ENCODE peak calls at places on chromosomes 13 and 19, in six cellular contexts. Q is CD8-positive, alpha-beta T cell; O is psoas muscle; B is stomach; I is GM23248; E is gastrocnemius medialis. Z is an unnamed sample.

GRCh38 chr13:101210774-101211173 is 205.5 kb downstream of the NALCN start:
- DNase-seq in E (no peak), O (no peak), Q (no peak), I (no peak), B (no peak), Z (no peak)

GRCh38 chr13:44415815-44416214 is 42.2 kb downstream of the SERP2 start:
- DNase-seq in O (no peak), Q (no peak), I (no peak), B (no peak), E (no peak), Z (no peak)

GRCh38 chr19:36060430-36060829 is 5.7 kb downstream of the WDR62 start:
- DNase-seq in E (no peak), I (peak), Q (no peak), B (peak), O (peak), Z (no peak)

GRCh38 chr13:42600943-42601342 is 27.0 kb downstream of the TNFSF11 start:
- DNase-seq in Q (no peak), I (peak), O (no peak), E (no peak), B (no peak), Z (no peak)

GRCh38 chr13:52428295-52428694 is 22.1 kb downstream of the VPS36 start:
- DNase-seq in E (no peak), Q (no peak), O (no peak), I (no peak), B (peak), Z (no peak)

GRCh38 chr19:41904118-41904870 is 21.3 kb downstream of the ARHGEF1 start:
- DNase-seq in Q (no peak), O (no peak), I (no peak), E (no peak), B (peak), Z (no peak)

GRCh38 chr13:73317140-73317539 is 258.3 kb downstream of the KLF5 start:
- DNase-seq in O (no peak), E (no peak), Q (no peak), I (no peak), B (no peak), Z (no peak)

GRCh38 chr13:32791545-32792172 is 205.4 kb downstream of the PDS5B start:
- DNase-seq in I (peak), E (no peak), O (no peak), B (no peak), Q (no peak), Z (no peak)

GRCh38 chr13:21040120-21040834 is 21.1 kb downstream of the LATS2 start:
- DNase-seq in O (no peak), E (no peak), I (no peak), B (no peak), Q (no peak), Z (no peak)

GRCh38 chr19:21765151-21765550 is 2.2 kb downstream of the ZNF100 start:
- DNase-seq in E (no peak), Q (no peak), O (no peak), I (peak), B (no peak), Z (no peak)

GRCh38 chr13:99565478-99566124 is 64.3 kb downstream of the TM9SF2 start:
- DNase-seq in B (no peak), O (no peak), E (no peak), I (no peak), Q (no peak), Z (no peak)

GRCh38 chr19:32924200-32924599 is 47.6 kb downstream of the CEP89 start:
- DNase-seq in Q (no peak), E (no peak), B (no peak), O (no peak), I (peak), Z (no peak)

GRCh38 chr13:95275322-95276118 is 25.7 kb downstream of the ABCC4 start:
- DNase-seq in I (no peak), O (no peak), E (no peak), Q (no peak), B (peak), Z (no peak)

GRCh38 chr13:57630661-57631606 is 610 bp upstream of the PCDH17 start:
- DNase-seq in O (no peak), E (no peak), Q (no peak), I (peak), B (no peak), Z (no peak)

GRCh38 chr13:42992585-42993122 is 613 bp upstream of the EPSTI1 start:
- DNase-seq in Q (no peak), B (no peak), I (no peak), O (no peak), E (no peak), Z (no peak)

GRCh38 chr13:39930544-39931444 is 275.3 kb downstream of the COG6 start:
- DNase-seq in B (no peak), E (no peak), Q (no peak), O (no peak), I (no peak), Z (no peak)

GRCh38 chr13:74444877-74445479 is 310.8 kb upstream of the KLF12 start:
- DNase-seq in Q (no peak), O (no peak), I (peak), E (no peak), B (no peak), Z (no peak)

GRCh38 chr19:47729468-47729798 is 15.9 kb upstream of the NOP53 start:
- DNase-seq in B (peak), Q (no peak), O (peak), I (peak), E (no peak), Z (peak)

GRCh38 chr13:74299688-74300087 is 165.5 kb upstream of the KLF12 start:
- DNase-seq in I (no peak), E (no peak), B (no peak), O (peak), Q (no peak), Z (no peak)

GRCh38 chr13:109784590-109785140 is 1.7 kb downstream of the IRS2 start:
- DNase-seq in O (peak), Q (peak), I (peak), E (peak), B (peak), Z (no peak)

GRCh38 chr13:114311908-114312307 is 2.4 kb upstream of the CHAMP1 start:
- DNase-seq in Q (no peak), O (no peak), I (peak), E (no peak), B (no peak), Z (no peak)

GRCh38 chr19:17743874-17744273 is 7.4 kb upstream of the FCHO1 start:
- DNase-seq in O (no peak), Q (no peak), B (no peak), E (no peak), I (peak), Z (no peak)

GRCh38 chr19:3459322-3459881 is 20.9 kb downstream of the SMIM24 start:
- DNase-seq in I (peak), Q (no peak), O (peak), B (peak), E (peak), Z (peak)

GRCh38 chr19:1122972-1123363 is 19.2 kb downstream of the GPX4 start:
- DNase-seq in O (peak), B (peak), Q (no peak), E (no peak), I (peak), Z (no peak)

GRCh38 chr13:23505007-23505406 is 65.2 kb upstream of the TNFRSF19 start:
- DNase-seq in Q (no peak), O (no peak), B (no peak), E (no peak), I (peak), Z (no peak)

GRCh38 chr13:21530656-21531055 is 71.6 kb upstream of the ZDHHC20 start:
- DNase-seq in I (no peak), O (no peak), E (no peak), Q (no peak), B (no peak), Z (no peak)

GRCh38 chr19:56170261-56170660 is 5.5 kb upstream of the GALP start:
- DNase-seq in I (peak), E (no peak), O (peak), Q (no peak), B (no peak), Z (no peak)

GRCh38 chr19:49875801-49876421 is 1.2 kb downstream of the AKT1S1 start:
- DNase-seq in I (peak), B (no peak), E (peak), Q (peak), O (peak), Z (no peak)

GRCh38 chr19:6064016-6064702 is 46.1 kb downstream of the RFX2 start:
- DNase-seq in O (no peak), B (no peak), Q (no peak), E (no peak), I (no peak), Z (no peak)

GRCh38 chr13:30355405-30355741 is 48.0 kb upstream of the KATNAL1 start:
- DNase-seq in E (no peak), Q (peak), B (peak), O (no peak), I (no peak), Z (no peak)

GRCh38 chr13:29284726-29285125 is 310.8 kb downstream of the SLC7A1 start:
- DNase-seq in Q (no peak), I (peak), O (no peak), E (no peak), B (no peak), Z (no peak)

GRCh38 chr19:31049431-31049830 is 299.8 kb downstream of the TSHZ3 start:
- DNase-seq in O (no peak), I (no peak), Q (no peak), B (no peak), E (no peak), Z (no peak)

GRCh38 chr19:48745208-48745995 is 1.3 kb downstream of the IZUMO1 start:
- DNase-seq in I (peak), O (peak), Q (peak), B (peak), E (peak), Z (no peak)

GRCh38 chr19:46014534-46014933 is 8.3 kb downstream of the PGLYRP1 start:
- DNase-seq in I (no peak), B (no peak), Q (no peak), E (no peak), O (no peak), Z (no peak)

GRCh38 chr13:23547000-23547590 is 23.1 kb upstream of the TNFRSF19 start:
- DNase-seq in O (peak), Q (no peak), B (no peak), E (no peak), I (peak), Z (no peak)

GRCh38 chr19:34480971-34481821 is at the start of gene WTIP:
- DNase-seq in O (peak), B (peak), I (peak), Q (no peak), E (no peak), Z (peak)

GRCh38 chr19:47582320-47582909 is 9.5 kb upstream of the ZNF541 start:
- DNase-seq in Q (no peak), I (no peak), O (no peak), B (no peak), E (no peak), Z (no peak)

GRCh38 chr19:31560021-31560770 is 211.0 kb upstream of the TSHZ3 start:
- DNase-seq in O (no peak), E (no peak), Q (no peak), B (no peak), I (peak), Z (no peak)

GRCh38 chr13:49315036-49315565 is 67.4 kb downstream of the CDADC1 start:
- DNase-seq in Q (no peak), O (no peak), E (no peak), B (no peak), I (peak), Z (no peak)

GRCh38 chr13:49315756-49316481 is 68.2 kb downstream of the CDADC1 start:
- DNase-seq in Q (no peak), E (no peak), B (no peak), O (no peak), I (no peak), Z (no peak)

GRCh38 chr13:49311816-49312215 is 64.1 kb downstream of the CDADC1 start:
- DNase-seq in B (no peak), E (no peak), O (no peak), I (no peak), Q (no peak), Z (no peak)

GRCh38 chr13:49310251-49310650 is 62.5 kb downstream of the CDADC1 start:
- DNase-seq in Q (no peak), B (no peak), E (no peak), O (no peak), I (no peak), Z (no peak)

DNA sequence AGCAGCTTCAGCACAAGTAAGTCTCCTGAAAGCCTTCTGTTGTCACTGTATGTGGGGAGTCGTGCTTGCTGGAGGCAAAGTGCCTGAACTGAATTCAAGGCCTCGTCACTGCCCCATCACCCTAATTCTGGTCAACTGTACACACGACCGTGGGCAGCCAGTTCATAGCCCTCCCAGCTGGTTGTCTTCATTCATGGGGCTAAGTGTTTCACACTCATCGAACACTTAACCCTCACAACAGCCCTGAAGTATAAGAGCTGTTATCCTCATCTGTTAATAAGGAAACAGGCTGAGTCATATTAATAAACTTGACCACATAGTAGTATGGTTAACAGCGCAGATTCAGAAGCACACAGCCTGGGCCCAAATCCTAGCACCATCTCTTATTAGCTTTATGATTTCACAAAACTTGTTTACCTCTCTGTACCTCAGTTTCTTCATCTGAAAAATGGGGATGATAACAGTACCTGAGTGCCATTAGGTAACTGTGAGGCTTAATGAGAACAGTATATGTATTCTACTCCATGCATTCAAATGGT is 66.7 kb downstream of the CDADC1 start:
- DNase-seq in I (peak), O (no peak), Q (no peak), B (no peak), E (no peak), Z (no peak)
- H3K27ac ChIP-seq in I (peak), O (peak), Q (no peak), B (peak), E (peak), Z (peak)

DNA sequence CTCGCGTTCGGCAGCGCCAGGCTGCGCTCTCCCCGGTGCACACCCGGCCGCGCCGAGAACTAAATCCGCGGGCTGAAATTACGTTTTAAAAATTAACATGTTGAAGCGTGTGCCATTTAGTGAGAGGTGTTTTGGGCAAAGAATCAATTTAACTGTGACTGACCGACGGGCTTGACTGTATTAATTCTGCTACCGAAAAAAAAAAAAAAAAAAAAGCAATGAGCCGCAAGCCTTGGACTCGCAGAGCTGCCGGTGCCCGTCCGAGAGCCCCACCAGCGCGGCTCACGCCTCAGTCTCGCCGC is 9.6 kb upstream of the SOX1 start:
- DNase-seq in B (no peak), Q (no peak), I (no peak), O (no peak), E (no peak), Z (no peak)
- H3K27ac ChIP-seq in B (no peak), Q (no peak), I (no peak), O (no peak), E (no peak), Z (no peak)

GRCh38 chr19:29524201-29524911 is 1.4 kb upstream of the VSTM2B start:
- DNase-seq in Q (no peak), E (no peak), B (no peak), I (peak), O (no peak), Z (no peak)
- H3K27ac ChIP-seq in Q (no peak), E (no peak), B (no peak), I (no peak), O (no peak), Z (no peak)

GRCh38 chr19:37954421-37954874 is 47.4 kb downstream of the SIPA1L3 start:
- DNase-seq in B (no peak), E (no peak), O (no peak), I (no peak), Q (no peak), Z (no peak)

GRCh38 chr19:37953576-37954303 is 46.7 kb downstream of the SIPA1L3 start:
- DNase-seq in O (no peak), Q (no peak), B (no peak), I (peak), E (no peak), Z (no peak)

GRCh38 chr19:37953125-37953524 is 46.1 kb downstream of the SIPA1L3 start:
- DNase-seq in Q (no peak), O (no peak), I (no peak), B (no peak), E (no peak), Z (no peak)

GRCh38 chr19:37957176-37957575 is 50.2 kb downstream of the SIPA1L3 start:
- DNase-seq in E (no peak), B (no peak), I (no peak), O (no peak), Q (no peak), Z (no peak)

DNA sequence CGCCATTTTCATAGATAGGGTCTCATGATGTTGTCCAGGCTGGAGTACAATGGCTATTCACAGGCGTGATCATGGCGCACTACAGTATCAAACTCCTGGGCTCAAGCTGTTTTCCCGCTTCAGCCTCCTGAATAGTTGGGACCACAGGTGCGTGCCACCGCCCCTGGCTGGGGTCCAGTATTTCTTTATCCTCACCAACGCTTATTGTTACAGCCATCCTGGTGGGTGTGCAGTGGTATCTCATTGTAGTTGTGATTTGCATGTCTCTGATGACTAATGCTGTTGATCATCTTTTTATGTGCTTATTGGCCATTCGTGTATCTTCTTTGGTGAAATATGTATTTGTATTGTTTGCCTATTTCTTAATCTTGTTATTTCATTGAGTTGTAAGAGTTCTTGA is 49.0 kb downstream of the SIPA1L3 start:
- DNase-seq in B (peak), I (no peak), E (no peak), Q (no peak), O (no peak), Z (no peak)
- H3K27ac ChIP-seq in B (no peak), I (no peak), E (no peak), Q (no peak), O (no peak), Z (no peak)

DNA sequence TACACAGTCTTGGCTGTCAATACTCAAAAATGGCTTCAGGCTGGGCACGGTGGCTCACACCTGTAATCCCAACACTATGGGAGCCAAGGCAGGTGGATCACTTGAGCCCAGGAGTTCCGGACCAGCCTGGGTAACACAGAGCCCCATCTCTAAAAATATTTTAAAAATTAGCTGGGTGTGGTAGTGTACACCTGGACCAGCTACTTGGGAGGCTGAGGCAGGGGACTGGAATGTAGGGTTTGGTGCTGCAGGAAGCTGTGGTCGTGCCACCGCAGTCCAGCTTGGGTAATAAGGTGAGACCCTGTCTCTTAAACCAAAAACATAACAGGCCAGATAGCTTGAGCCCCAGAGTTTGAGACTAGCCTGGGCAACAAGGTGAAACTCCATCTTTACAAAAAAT is 6.7 kb upstream of the CHERP start:
- DNase-seq in E (no peak), O (no peak), Q (no peak), B (no peak), I (no peak), Z (no peak)
- H3K27ac ChIP-seq in E (no peak), O (no peak), Q (no peak), B (no peak), I (no peak), Z (no peak)

GRCh38 chr19:38842439-38843174 is 7.2 kb downstream of the HNRNPL start:
- DNase-seq in Q (peak), B (no peak), I (no peak), E (no peak), O (no peak), Z (no peak)
- H3K27ac ChIP-seq in Q (peak), B (peak), I (no peak), E (peak), O (peak), Z (no peak)

DNA sequence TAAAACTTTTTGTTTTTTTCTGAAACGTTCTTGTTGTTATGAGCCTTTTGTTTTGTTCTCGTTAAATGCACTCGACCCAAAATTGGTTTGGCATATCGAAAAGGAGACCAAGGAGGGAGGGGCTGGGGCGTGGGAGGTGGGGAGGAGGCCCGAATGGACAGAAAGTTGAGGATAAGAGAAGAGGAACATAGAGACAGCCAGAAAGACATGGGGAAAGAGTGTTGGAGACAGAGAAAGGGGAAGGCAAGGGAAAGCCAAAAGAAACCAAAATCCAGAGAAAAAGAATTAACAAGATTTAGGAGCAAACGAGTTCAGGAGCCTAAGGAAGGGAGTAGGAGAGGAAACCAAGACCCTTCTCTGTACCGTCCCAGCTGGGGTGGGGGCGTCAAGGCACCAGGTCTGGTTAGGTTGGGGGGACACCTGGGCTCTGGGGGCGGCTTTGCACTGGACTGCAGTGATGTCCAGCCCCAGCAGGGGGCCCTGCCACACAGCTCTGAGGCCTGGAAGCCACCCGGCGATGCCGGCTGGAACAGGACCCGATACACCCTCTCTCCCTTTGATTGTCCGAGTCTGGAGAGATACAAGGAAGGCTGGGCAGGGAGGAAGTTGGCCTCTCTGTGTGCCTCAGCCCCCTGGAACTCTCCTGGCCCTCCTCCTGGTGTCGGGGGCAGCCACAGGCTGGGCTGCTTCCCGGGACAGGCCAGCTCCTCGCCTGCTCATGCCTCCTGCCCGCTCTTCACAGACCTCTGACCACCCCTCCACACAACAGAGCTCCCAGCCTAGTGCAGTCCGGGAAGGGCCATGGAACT is 11.6 kb upstream of the ASF1B start:
- DNase-seq in Q (peak), I (peak), B (peak), E (no peak), O (peak), Z (no peak)
- H3K27ac ChIP-seq in Q (peak), I (peak), B (peak), E (peak), O (peak), Z (peak)

Z was measured in thoracic aorta.